ENCODE peak calls at places on chromosomes 6 and 20, in five cellular contexts. D, Y, Z, V and P are unnamed samples.

GRCh38 chr20:46670228-46670584 is 18.9 kb upstream of the SLC13A3 start:
- DNase-seq in D (no peak), Z (no peak), Y (no peak), V (no peak), P (no peak)

GRCh38 chr6:101126501-101126900 is 245.4 kb upstream of the ASCC3 start:
- DNase-seq in D (no peak), Z (no peak), V (no peak), Y (no peak), P (no peak)

GRCh38 chr6:164554700-164555479 is 754.5 kb downstream of the C6orf118 start:
- DNase-seq in D (no peak), Y (peak; percentile 12), V (no peak), Z (no peak), P (no peak)

GRCh38 chr6:152096863-152097496 is 289.5 kb downstream of the ESR1 start:
- DNase-seq in Y (no peak), D (peak; percentile 94), Z (no peak), V (no peak), P (no peak)

GRCh38 chr6:81568973-81569372 is 183.5 kb downstream of the TENT5A start:
- DNase-seq in D (no peak), V (no peak), Z (no peak), Y (no peak), P (no peak)

GRCh38 chr20:40291483-40291882 is 397.6 kb downstream of the MAFB start:
- DNase-seq in Y (no peak), D (no peak), V (no peak), Z (no peak), P (no peak)

GRCh38 chr6:53520320-53520928 is 24.5 kb downstream of the GCLC start:
- DNase-seq in V (no peak), Z (no peak), D (no peak), Y (no peak), P (no peak)

GRCh38 chr6:1609662-1610496 is at the start of gene FOXC1:
- DNase-seq in V (no peak), Z (no peak), D (peak; percentile 94), Y (peak; percentile 97), P (peak; percentile 90)

GRCh38 chr6:28982476-28983266 is 22.4 kb downstream of the ZNF311 start:
- DNase-seq in Z (peak; percentile 11), Y (peak; percentile 37), V (peak; percentile 76), D (peak; percentile 67), P (peak; percentile 81)

GRCh38 chr20:38084425-38084951 is 50.9 kb downstream of the RPRD1B start:
- DNase-seq in D (peak; percentile 82), V (peak; percentile 70), Z (no peak), Y (no peak), P (peak; percentile 29)

GRCh38 chr20:33649201-33649631 is 12.9 kb upstream of the C20orf144 start:
- DNase-seq in Z (no peak), Y (peak; percentile 87), D (no peak), V (no peak), P (no peak)

GRCh38 chr6:89372506-89372901 is 20.0 kb upstream of the UBE2J1 start:
- DNase-seq in V (no peak), D (no peak), Y (no peak), Z (no peak), P (no peak)

GRCh38 chr6:89371849-89372505 is 19.5 kb upstream of the UBE2J1 start:
- DNase-seq in D (peak; percentile 26), V (peak; percentile 76), Z (no peak), Y (peak; percentile 74), P (peak; percentile 49)

GRCh38 chr6:89364586-89364985 is 12.1 kb upstream of the UBE2J1 start:
- DNase-seq in D (no peak), V (no peak), Z (no peak), Y (no peak), P (no peak)

GRCh38 chr6:89368107-89368506 is 15.6 kb upstream of the UBE2J1 start:
- DNase-seq in Y (peak; percentile 70), Z (no peak), D (peak; percentile 45), V (peak; percentile 69), P (peak; percentile 35)

DNA sequence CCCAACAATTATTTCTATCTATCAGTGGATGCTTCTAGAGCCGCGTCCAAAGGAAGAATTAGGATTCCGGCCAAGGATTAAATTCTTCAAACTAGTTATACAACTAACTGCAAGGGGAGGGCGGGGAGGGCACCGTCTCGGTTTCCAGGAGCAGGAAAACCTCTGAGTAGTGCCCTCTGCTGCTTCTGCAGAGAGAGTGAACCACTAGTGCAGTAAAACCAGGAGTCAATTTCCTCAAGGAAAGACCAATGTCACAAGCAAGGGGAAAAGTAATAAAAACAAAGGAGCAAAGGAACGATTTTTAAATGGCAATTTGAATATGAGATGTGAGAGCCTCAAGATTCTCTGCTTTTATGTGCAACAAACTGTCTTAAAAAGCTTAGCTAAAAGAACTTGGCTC is 16.5 kb upstream of the UBE2J1 start:
- DNase-seq in Z (no peak), Y (no peak), D (peak; percentile 46), V (no peak), P (peak; percentile 24)
- TF ChIP-seq RCOR1 in Z (no peak), Y (no peak), D (no peak), V (no peak), P (no peak)

GRCh38 chr20:58006346-58007316 is 221.8 kb downstream of the ANKRD60 start:
- DNase-seq in D (no peak), V (no peak), Y (no peak), Z (no peak), P (no peak)
- TF ChIP-seq RCOR1 in D (no peak), V (no peak), Y (no peak), Z (no peak), P (no peak)

GRCh38 chr20:52219441-52219840 is 27.9 kb upstream of the ZFP64 start:
- DNase-seq in V (no peak), Z (no peak), D (peak; percentile 2), Y (no peak), P (peak; percentile 22)
- TF ChIP-seq RCOR1 in V (no peak), Z (no peak), D (no peak), Y (no peak), P (no peak)

DNA sequence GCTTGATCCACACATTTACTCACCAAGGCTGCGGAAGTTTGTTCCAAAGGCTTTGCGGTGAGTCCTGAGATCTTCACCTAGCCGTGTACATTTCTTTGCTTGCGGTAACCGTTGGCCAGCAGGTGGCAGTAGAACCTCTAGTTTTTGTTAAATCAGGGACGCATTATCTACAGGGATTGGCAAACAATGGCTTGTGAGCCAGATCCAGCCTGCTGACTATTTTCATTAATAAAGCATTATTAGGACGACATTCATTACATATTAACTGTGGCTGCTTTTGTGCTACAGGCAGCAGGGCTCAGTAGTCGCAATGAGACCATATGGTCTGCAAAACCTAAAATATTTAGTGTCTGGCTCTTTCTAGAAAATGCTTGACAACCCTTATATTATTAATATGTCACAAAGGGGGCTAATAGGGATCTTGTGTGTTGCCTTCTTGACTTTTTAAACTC is 174.1 kb downstream of the DOK5 start:
- DNase-seq in Z (no peak), Y (peak; percentile 66), V (peak; percentile 53), D (peak; percentile 67), P (peak; percentile 75)
- TF ChIP-seq RCOR1 in Z (no peak), Y (peak; percentile 18), V (no peak), D (no peak), P (no peak)

GRCh38 chr6:88989215-88989614 is 25.8 kb upstream of the RNGTT start:
- DNase-seq in D (peak; percentile 6), Y (no peak), Z (no peak), V (no peak), P (no peak)
- TF ChIP-seq RCOR1 in D (no peak), Y (no peak), Z (no peak), V (no peak), P (no peak)

GRCh38 chr6:128007658-128008057 is 106.8 kb upstream of the THEMIS start:
- DNase-seq in D (no peak), V (no peak), Y (no peak), Z (no peak), P (no peak)
- TF ChIP-seq RCOR1 in D (no peak), V (no peak), Y (no peak), Z (no peak), P (no peak)

GRCh38 chr6:56477241-56477640 is 165.4 kb downstream of the DST start:
- DNase-seq in D (no peak), Z (no peak), V (no peak), Y (no peak), P (no peak)
- TF ChIP-seq RCOR1 in D (no peak), Z (no peak), V (no peak), Y (no peak), P (no peak)